ENCODE peak calls at places on chromosomes 6 and 20, in ten cellular contexts. T is astrocyte of the cerebellum; Z is EH; R is activated CD4-positive, alpha-beta T cell treated with anti-CD3 and anti-CD28 coated beads, Interleukin-2, amount 10 ng/mL, durations not matched to agents 24 days and 14 days; J is HFFc6; H is activated CD8-positive, alpha-beta memory T cell treated with anti-CD3 and anti-CD28 coated beads, Interleukin-2, amount 50 U/mL, for 48 hours; M is ureter; L is mucosa of gallbladder; N is NAMALWA; D is right cardiac atrium. O is an unnamed sample.
A peak's percentile ranks its signal among the peaks of the same experiment; 100 is the strongest.

GRCh38 chr6:20744911-20745557 is 210.8 kb downstream of the CDKAL1 start:
- DNase-seq in N (no peak), Z (no peak), H (no peak), D (no peak), T (no peak), L (no peak), J (no peak), R (no peak), M (no peak), O (no peak)

GRCh38 chr20:44017905-44018683 is 103.4 kb downstream of the TOX2 start:
- DNase-seq in M (peak; percentile 78), R (no peak), D (no peak), N (no peak), Z (peak; percentile 94), J (peak; percentile 90), H (peak; percentile 42), L (peak; percentile 45), T (peak; percentile 68), O (peak; percentile 45)

GRCh38 chr6:46521464-46521971 is 30.3 kb upstream of the RCAN2 start:
- DNase-seq in R (no peak), T (no peak), J (no peak), L (no peak), H (no peak), D (no peak), Z (no peak), M (no peak), N (no peak), O (no peak)

GRCh38 chr6:148999921-149000589 is 253.2 kb downstream of the UST start:
- DNase-seq in D (peak; percentile 89), J (peak; percentile 86), N (no peak), L (peak; percentile 66), T (peak; percentile 78), R (peak; percentile 61), M (peak; percentile 56), Z (peak; percentile 96), H (no peak), O (peak; percentile 30)

GRCh38 chr20:41391587-41392001 is 25.0 kb upstream of the EMILIN3 start:
- DNase-seq in M (no peak), R (no peak), T (no peak), J (no peak), Z (peak; percentile 91), N (no peak), L (no peak), H (no peak), D (no peak), O (no peak)

GRCh38 chr6:21751608-21752007 is 158.1 kb downstream of the SOX4 start:
- DNase-seq in Z (no peak), D (no peak), N (no peak), H (no peak), L (no peak), J (no peak), R (no peak), T (no peak), M (no peak), O (no peak)

GRCh38 chr6:163886394-163886793 is 471.9 kb downstream of the QKI start:
- DNase-seq in D (no peak), L (no peak), N (no peak), H (no peak), T (no peak), R (no peak), M (no peak), J (no peak), Z (no peak), O (no peak)

GRCh38 chr6:113347420-113347819 is 509.7 kb upstream of the MARCKS start:
- DNase-seq in M (no peak), L (no peak), D (no peak), Z (peak; percentile 76), T (no peak), N (no peak), H (no peak), R (no peak), J (no peak), O (peak; percentile 57)

GRCh38 chr6:150987371-150987828 is 121.9 kb downstream of the MTHFD1L start:
- DNase-seq in N (no peak), Z (no peak), D (no peak), M (no peak), L (no peak), J (no peak), R (peak; percentile 85), T (no peak), H (peak; percentile 62), O (no peak)

GRCh38 chr6:147262943-147263342 is 58.7 kb downstream of the STXBP5 start:
- DNase-seq in H (no peak), J (no peak), R (no peak), M (no peak), L (no peak), D (no peak), T (no peak), Z (no peak), N (no peak), O (no peak)

GRCh38 chr20:32908334-32909292 is 49.9 kb downstream of the EFCAB8 start:
- DNase-seq in L (no peak), H (no peak), M (no peak), R (no peak), J (no peak), Z (no peak), D (peak; percentile 10), N (no peak), T (no peak), O (no peak)

GRCh38 chr20:11453430-11453829 is 464.3 kb upstream of the BTBD3 start:
- DNase-seq in R (no peak), T (no peak), L (no peak), N (no peak), J (peak; percentile 51), M (no peak), H (no peak), D (no peak), Z (peak; percentile 79), O (peak; percentile 22)

GRCh38 chr6:43142101-43142500 is 29.0 kb upstream of the SRF start:
- DNase-seq in H (peak; percentile 66), N (no peak), Z (no peak), T (no peak), M (no peak), J (no peak), R (no peak), L (no peak), D (no peak), O (no peak)

GRCh38 chr20:56945901-56946300 is 316.8 kb downstream of the TFAP2C start:
- DNase-seq in L (no peak), N (no peak), J (no peak), H (no peak), Z (no peak), R (no peak), T (no peak), D (no peak), M (no peak), O (no peak)

GRCh38 chr6:141463237-141463977 is 669.3 kb upstream of the GJE1 start:
- DNase-seq in H (no peak), L (no peak), T (no peak), R (no peak), D (no peak), Z (peak; percentile 59), N (peak; percentile 17), J (peak; percentile 14), M (no peak), O (no peak)

GRCh38 chr6:134434019-134434949 is 116.4 kb upstream of the SGK1 start:
- DNase-seq in D (no peak), J (no peak), T (no peak), H (no peak), L (no peak), R (no peak), Z (no peak), M (no peak), N (no peak), O (no peak)

GRCh38 chr20:50455656-50456451 is 54.3 kb upstream of the PTPN1 start:
- DNase-seq in T (no peak), M (no peak), N (no peak), Z (no peak), R (no peak), H (no peak), J (no peak), D (peak; percentile 88), L (no peak), O (no peak)

GRCh38 chr6:167572841-167573271 is 248.0 kb downstream of the TTLL2 start:
- DNase-seq in J (no peak), D (peak; percentile 84), T (no peak), M (peak; percentile 41), H (no peak), R (no peak), N (no peak), L (no peak), Z (no peak), O (no peak)

GRCh38 chr6:112979830-112980229 is 632.7 kb downstream of the RFPL4B start:
- DNase-seq in D (no peak), R (no peak), H (no peak), M (no peak), L (no peak), T (no peak), J (peak; percentile 78), N (no peak), Z (peak; percentile 94), O (peak; percentile 39)

O was measured in pulmonary artery endothelial cell.